ENCODE peak calls at places on chromosomes 2 and 18, in five cellular contexts. One of them, this sample, is unnamed.

GRCh38 chr2:186716899-186717811 is 23.3 kb downstream of the FAM171B start:
- DNase-seq in epithelial cell of esophagus: no peak
- DNase-seq in heart right ventricle: no peak
- DNase-seq in endothelial cell: no peak
- DNase-seq in activated T-helper 1 cell treated with anti-CD3 and anti-CD28 coated beads, Interleukin-2, amount 50 U/mL, for 16 hours: no peak
- DNase-seq in this sample: no peak

GRCh38 chr2:58984731-58985130 is 743.6 kb upstream of the FANCL start:
- DNase-seq in epithelial cell of esophagus: no peak
- DNase-seq in heart right ventricle: no peak
- DNase-seq in endothelial cell: no peak
- DNase-seq in activated T-helper 1 cell treated with anti-CD3 and anti-CD28 coated beads, Interleukin-2, amount 50 U/mL, for 16 hours: no peak
- DNase-seq in this sample: no peak

GRCh38 chr18:76495435-76496199 is 575 bp upstream of the ZNF516 start:
- DNase-seq in epithelial cell of esophagus: peak; percentile 43
- DNase-seq in heart right ventricle: peak; percentile 36
- DNase-seq in endothelial cell: peak; percentile 58
- DNase-seq in activated T-helper 1 cell treated with anti-CD3 and anti-CD28 coated beads, Interleukin-2, amount 50 U/mL, for 16 hours: no peak
- DNase-seq in this sample: no peak

GRCh38 chr2:240624011-240624949 is 1.0 kb upstream of the GPR35 start:
- DNase-seq in epithelial cell of esophagus: no peak
- DNase-seq in heart right ventricle: no peak
- DNase-seq in endothelial cell: no peak
- DNase-seq in activated T-helper 1 cell treated with anti-CD3 and anti-CD28 coated beads, Interleukin-2, amount 50 U/mL, for 16 hours: no peak
- DNase-seq in this sample: no peak

GRCh38 chr2:101899257-101899656 is 92.5 kb upstream of the IL1R2 start:
- DNase-seq in epithelial cell of esophagus: no peak
- DNase-seq in heart right ventricle: no peak
- DNase-seq in endothelial cell: no peak
- DNase-seq in activated T-helper 1 cell treated with anti-CD3 and anti-CD28 coated beads, Interleukin-2, amount 50 U/mL, for 16 hours: no peak
- DNase-seq in this sample: no peak

GRCh38 chr18:48761582-48761981 is 189.2 kb downstream of the SMAD7 start:
- DNase-seq in epithelial cell of esophagus: no peak
- DNase-seq in heart right ventricle: no peak
- DNase-seq in endothelial cell: no peak
- DNase-seq in activated T-helper 1 cell treated with anti-CD3 and anti-CD28 coated beads, Interleukin-2, amount 50 U/mL, for 16 hours: no peak
- DNase-seq in this sample: no peak

GRCh38 chr2:68251855-68252406 is 401 bp downstream of the PPP3R1 start:
- DNase-seq in epithelial cell of esophagus: peak; percentile 22
- DNase-seq in heart right ventricle: peak; percentile 47
- DNase-seq in endothelial cell: peak; percentile 57
- DNase-seq in activated T-helper 1 cell treated with anti-CD3 and anti-CD28 coated beads, Interleukin-2, amount 50 U/mL, for 16 hours: peak; percentile 31
- DNase-seq in this sample: peak; percentile 25

GRCh38 chr2:181170256-181170655 is 189.9 kb downstream of the UBE2E3 start:
- DNase-seq in epithelial cell of esophagus: no peak
- DNase-seq in heart right ventricle: no peak
- DNase-seq in endothelial cell: no peak
- DNase-seq in activated T-helper 1 cell treated with anti-CD3 and anti-CD28 coated beads, Interleukin-2, amount 50 U/mL, for 16 hours: no peak
- DNase-seq in this sample: no peak

GRCh38 chr2:29011650-29012060 is 30.6 kb downstream of the TOGARAM2 start:
- DNase-seq in epithelial cell of esophagus: no peak
- DNase-seq in heart right ventricle: peak; percentile 84
- DNase-seq in endothelial cell: no peak
- DNase-seq in activated T-helper 1 cell treated with anti-CD3 and anti-CD28 coated beads, Interleukin-2, amount 50 U/mL, for 16 hours: peak; percentile 46
- DNase-seq in this sample: peak; percentile 90

GRCh38 chr18:12309683-12310198 is 1.7 kb downstream of the TUBB6 start:
- DNase-seq in epithelial cell of esophagus: peak; percentile 86
- DNase-seq in heart right ventricle: no peak
- DNase-seq in endothelial cell: no peak
- DNase-seq in activated T-helper 1 cell treated with anti-CD3 and anti-CD28 coated beads, Interleukin-2, amount 50 U/mL, for 16 hours: no peak
- DNase-seq in this sample: no peak

GRCh38 chr2:234422242-234422641 is 74.6 kb downstream of the ARL4C start:
- DNase-seq in epithelial cell of esophagus: peak; percentile 96
- DNase-seq in heart right ventricle: no peak
- DNase-seq in endothelial cell: no peak
- DNase-seq in activated T-helper 1 cell treated with anti-CD3 and anti-CD28 coated beads, Interleukin-2, amount 50 U/mL, for 16 hours: no peak
- DNase-seq in this sample: no peak

GRCh38 chr18:74524097-74524496 is 10.2 kb upstream of the CNDP1 start:
- DNase-seq in epithelial cell of esophagus: no peak
- DNase-seq in heart right ventricle: no peak
- DNase-seq in endothelial cell: no peak
- DNase-seq in activated T-helper 1 cell treated with anti-CD3 and anti-CD28 coated beads, Interleukin-2, amount 50 U/mL, for 16 hours: no peak
- DNase-seq in this sample: no peak

GRCh38 chr18:76710646-76711520 is 111.5 kb upstream of the ZNF236 start:
- DNase-seq in epithelial cell of esophagus: no peak
- DNase-seq in heart right ventricle: no peak
- DNase-seq in endothelial cell: no peak
- DNase-seq in activated T-helper 1 cell treated with anti-CD3 and anti-CD28 coated beads, Interleukin-2, amount 50 U/mL, for 16 hours: no peak
- DNase-seq in this sample: no peak

GRCh38 chr2:9842487-9843228 is 616 bp upstream of the TAF1B start:
- DNase-seq in epithelial cell of esophagus: no peak
- DNase-seq in heart right ventricle: no peak
- DNase-seq in endothelial cell: no peak
- DNase-seq in activated T-helper 1 cell treated with anti-CD3 and anti-CD28 coated beads, Interleukin-2, amount 50 U/mL, for 16 hours: no peak
- DNase-seq in this sample: no peak

GRCh38 chr18:69943021-69943420 is 4.7 kb downstream of the CD226 start:
- DNase-seq in epithelial cell of esophagus: no peak
- DNase-seq in heart right ventricle: no peak
- DNase-seq in endothelial cell: no peak
- DNase-seq in activated T-helper 1 cell treated with anti-CD3 and anti-CD28 coated beads, Interleukin-2, amount 50 U/mL, for 16 hours: no peak
- DNase-seq in this sample: no peak

GRCh38 chr18:78711316-78711715 is 268.3 kb upstream of the SALL3 start:
- DNase-seq in epithelial cell of esophagus: no peak
- DNase-seq in heart right ventricle: no peak
- DNase-seq in endothelial cell: no peak
- DNase-seq in activated T-helper 1 cell treated with anti-CD3 and anti-CD28 coated beads, Interleukin-2, amount 50 U/mL, for 16 hours: no peak
- DNase-seq in this sample: no peak

This sample was measured in gastrocnemius medialis.